ENCODE peak calls at places on chromosomes 7 and 10, in eight cellular contexts. L, N, B, Q, C, G, A and M are unnamed samples.

GRCh38 chr7:127608446-127608845 is 9.5 kb downstream of the PAX4 start:
- DNase-seq in L (no peak), N (no peak), B (no peak), Q (no peak), C (no peak), G (no peak), A (no peak), M (no peak)

GRCh38 chr10:115963848-115964247 is 309.2 kb downstream of the GFRA1 start:
- DNase-seq in L (peak), N (no peak), B (peak), Q (no peak), C (no peak), G (peak), A (peak), M (peak)

GRCh38 chr10:106708521-106708920 is 456.0 kb downstream of the SORCS1 start:
- DNase-seq in L (no peak), N (no peak), B (no peak), Q (no peak), C (no peak), G (no peak), A (no peak), M (peak)

GRCh38 chr7:100247152-100247757 is 27.5 kb downstream of the PVRIG start:
- DNase-seq in L (peak), N (no peak), B (peak), Q (peak), C (no peak), G (peak), A (peak), M (peak)

GRCh38 chr7:79506481-79506880 is 53.0 kb upstream of the MAGI2 start:
- DNase-seq in L (peak), N (no peak), B (no peak), Q (peak), C (no peak), G (peak), A (peak), M (no peak)

GRCh38 chr7:149166142-149166541 is 18.9 kb downstream of the ZNF398 start:
- DNase-seq in L (no peak), N (no peak), B (no peak), Q (no peak), C (no peak), G (no peak), A (no peak), M (no peak)

GRCh38 chr7:70135656-70136055 is 537.4 kb downstream of the AUTS2 start:
- DNase-seq in L (no peak), N (no peak), B (peak), Q (no peak), C (no peak), G (no peak), A (no peak), M (no peak)

GRCh38 chr7:158143196-158144120 is 444.2 kb downstream of the PTPRN2 start:
- DNase-seq in L (no peak), N (no peak), B (no peak), Q (no peak), C (no peak), G (no peak), A (no peak), M (peak)

GRCh38 chr7:85770332-85770731 is 583.5 kb upstream of the SEMA3D start:
- DNase-seq in L (no peak), N (no peak), B (no peak), Q (no peak), C (no peak), G (no peak), A (no peak), M (no peak)

GRCh38 chr7:134632052-134632451 is 14.6 kb upstream of the BPGM start:
- DNase-seq in L (no peak), N (no peak), B (no peak), Q (no peak), C (no peak), G (no peak), A (no peak), M (no peak)

GRCh38 chr7:129950191-129950940 is 2.4 kb downstream of the UBE2H start:
- DNase-seq in L (peak), N (no peak), B (peak), Q (no peak), C (no peak), G (no peak), A (no peak), M (peak)

GRCh38 chr10:34955391-34955790 is 134.8 kb downstream of the CUL2 start:
- DNase-seq in L (no peak), N (no peak), B (no peak), Q (peak), C (no peak), G (no peak), A (no peak), M (no peak)

GRCh38 chr10:70672993-70673928 is 955 bp downstream of the ADAMTS14 start:
- DNase-seq in L (no peak), N (no peak), B (no peak), Q (peak), C (no peak), G (peak), A (peak), M (peak)

GRCh38 chr7:80604436-80604835 is 34.0 kb upstream of the CD36 start:
- DNase-seq in L (no peak), N (no peak), B (no peak), Q (no peak), C (no peak), G (no peak), A (no peak), M (no peak)

GRCh38 chr10:97169911-97170693 is 15.7 kb downstream of the SLIT1 start:
- DNase-seq in L (no peak), N (no peak), B (peak), Q (no peak), C (no peak), G (no peak), A (no peak), M (no peak)

GRCh38 chr7:158026636-158027265 is 560.9 kb downstream of the PTPRN2 start:
- DNase-seq in L (no peak), N (peak), B (no peak), Q (no peak), C (no peak), G (no peak), A (no peak), M (no peak)

GRCh38 chr10:89702121-89702480 is 711 bp downstream of the KIF20B start:
- DNase-seq in L (peak), N (no peak), B (no peak), Q (no peak), C (no peak), G (peak), A (peak), M (no peak)

GRCh38 chr10:97718178-97718577 is 4.6 kb downstream of the MARVELD1 start:
- DNase-seq in L (peak), N (no peak), B (no peak), Q (no peak), C (no peak), G (no peak), A (no peak), M (peak)

GRCh38 chr7:124124201-124124600 is 91.3 kb upstream of the TMEM229A start:
- DNase-seq in L (no peak), N (no peak), B (no peak), Q (no peak), C (no peak), G (no peak), A (no peak), M (no peak)

GRCh38 chr7:130904031-130904757 is 170.2 kb upstream of the KLF14 start:
- DNase-seq in L (no peak), N (no peak), B (no peak), Q (peak), C (no peak), G (peak), A (peak), M (no peak)

GRCh38 chr7:135249901-135250300 is 16.3 kb downstream of the STRA8 start:
- DNase-seq in L (no peak), N (no peak), B (no peak), Q (no peak), C (no peak), G (no peak), A (no peak), M (no peak)

GRCh38 chr7:155590215-155591023 is 44.1 kb upstream of the CNPY1 start:
- DNase-seq in L (no peak), N (no peak), B (peak), Q (no peak), C (no peak), G (peak), A (no peak), M (no peak)

GRCh38 chr7:14720792-14721191 is 181.8 kb downstream of the DGKB start:
- DNase-seq in L (no peak), N (no peak), B (no peak), Q (no peak), C (no peak), G (no peak), A (no peak), M (no peak)

GRCh38 chr10:69505636-69506318 is 54.5 kb downstream of the TSPAN15 start:
- DNase-seq in L (no peak), N (no peak), B (no peak), Q (no peak), C (no peak), G (no peak), A (no peak), M (peak)

GRCh38 chr7:107262857-107263256 is 94.1 kb downstream of the HBP1 start:
- DNase-seq in L (no peak), N (no peak), B (no peak), Q (no peak), C (no peak), G (peak), A (no peak), M (no peak)

GRCh38 chr10:89374716-89375115 is 3.1 kb upstream of the IFIT1B start:
- DNase-seq in L (no peak), N (no peak), B (no peak), Q (no peak), C (no peak), G (no peak), A (no peak), M (no peak)

GRCh38 chr10:43689007-43689491 is 40.4 kb upstream of the ZNF32 start:
- DNase-seq in L (no peak), N (no peak), B (no peak), Q (no peak), C (no peak), G (no peak), A (no peak), M (no peak)

GRCh38 chr7:129122751-129123516 is 21.6 kb upstream of the TSPAN33 start:
- DNase-seq in L (no peak), N (no peak), B (no peak), Q (no peak), C (no peak), G (peak), A (no peak), M (no peak)

GRCh38 chr7:39898867-39899266 is 51.2 kb upstream of the CDK13 start:
- DNase-seq in L (no peak), N (no peak), B (no peak), Q (no peak), C (no peak), G (no peak), A (no peak), M (no peak)

GRCh38 chr10:130963786-130964522 is 347.6 kb downstream of the TCERG1L start:
- DNase-seq in L (no peak), N (peak), B (no peak), Q (no peak), C (no peak), G (no peak), A (no peak), M (no peak)

GRCh38 chr10:31897506-31897905 is 31.1 kb downstream of the ARHGAP12 start:
- DNase-seq in L (no peak), N (no peak), B (no peak), Q (peak), C (no peak), G (peak), A (no peak), M (no peak)